ENCODE peak calls at places on chromosomes 6 and 20, in nine cellular contexts. One of them, this sample, is unnamed.

GRCh38 chr6:75852721-75853120 is 103.7 kb downstream of the MYO6 start:
- DNase-seq in T-helper 9 cell: no peak
- DNase-seq in thoracic aorta: no peak
- DNase-seq in activated CD4-positive, alpha-beta T cell treated with anti-CD3 and anti-CD28 coated beads, Interleukin-2, amount 50 U/mL, for 1 hour: no peak
- DNase-seq in A549: peak
- DNase-seq in ELR: peak
- DNase-seq in dorsolateral prefrontal cortex: no peak
- DNase-seq in HT1080: no peak
- DNase-seq in endodermal cell: no peak
- DNase-seq in this sample: peak

GRCh38 chr6:119985952-119986736 is 636.6 kb upstream of the MAN1A1 start:
- DNase-seq in T-helper 9 cell: no peak
- DNase-seq in thoracic aorta: no peak
- DNase-seq in activated CD4-positive, alpha-beta T cell treated with anti-CD3 and anti-CD28 coated beads, Interleukin-2, amount 50 U/mL, for 1 hour: no peak
- DNase-seq in A549: no peak
- DNase-seq in ELR: no peak
- DNase-seq in dorsolateral prefrontal cortex: no peak
- DNase-seq in HT1080: peak
- DNase-seq in endodermal cell: no peak
- DNase-seq in this sample: no peak

GRCh38 chr20:44943828-44944227 is 16.4 kb downstream of the TOMM34 start:
- DNase-seq in T-helper 9 cell: no peak
- DNase-seq in thoracic aorta: no peak
- DNase-seq in activated CD4-positive, alpha-beta T cell treated with anti-CD3 and anti-CD28 coated beads, Interleukin-2, amount 50 U/mL, for 1 hour: no peak
- DNase-seq in A549: no peak
- DNase-seq in ELR: no peak
- DNase-seq in dorsolateral prefrontal cortex: no peak
- DNase-seq in HT1080: no peak
- DNase-seq in endodermal cell: no peak
- DNase-seq in this sample: no peak

GRCh38 chr6:123604067-123604466 is 32.7 kb downstream of the TRDN start:
- DNase-seq in T-helper 9 cell: no peak
- DNase-seq in thoracic aorta: no peak
- DNase-seq in activated CD4-positive, alpha-beta T cell treated with anti-CD3 and anti-CD28 coated beads, Interleukin-2, amount 50 U/mL, for 1 hour: no peak
- DNase-seq in A549: no peak
- DNase-seq in ELR: peak
- DNase-seq in dorsolateral prefrontal cortex: no peak
- DNase-seq in HT1080: no peak
- DNase-seq in endodermal cell: no peak
- DNase-seq in this sample: no peak

GRCh38 chr20:38181207-38181693 is 16.2 kb upstream of the TGM2 start:
- DNase-seq in T-helper 9 cell: no peak
- DNase-seq in thoracic aorta: no peak
- DNase-seq in activated CD4-positive, alpha-beta T cell treated with anti-CD3 and anti-CD28 coated beads, Interleukin-2, amount 50 U/mL, for 1 hour: no peak
- DNase-seq in A549: no peak
- DNase-seq in ELR: peak
- DNase-seq in dorsolateral prefrontal cortex: no peak
- DNase-seq in HT1080: no peak
- DNase-seq in endodermal cell: no peak
- DNase-seq in this sample: no peak

GRCh38 chr6:106085984-106086832 is at the start of gene PRDM1:
- DNase-seq in T-helper 9 cell: peak
- DNase-seq in thoracic aorta: no peak
- DNase-seq in activated CD4-positive, alpha-beta T cell treated with anti-CD3 and anti-CD28 coated beads, Interleukin-2, amount 50 U/mL, for 1 hour: peak
- DNase-seq in A549: peak
- DNase-seq in ELR: peak
- DNase-seq in dorsolateral prefrontal cortex: peak
- DNase-seq in HT1080: peak
- DNase-seq in endodermal cell: peak
- DNase-seq in this sample: no peak

GRCh38 chr6:11251553-11252358 is 19.3 kb upstream of the NEDD9 start:
- DNase-seq in T-helper 9 cell: no peak
- DNase-seq in thoracic aorta: peak
- DNase-seq in activated CD4-positive, alpha-beta T cell treated with anti-CD3 and anti-CD28 coated beads, Interleukin-2, amount 50 U/mL, for 1 hour: no peak
- DNase-seq in A549: no peak
- DNase-seq in ELR: peak
- DNase-seq in dorsolateral prefrontal cortex: peak
- DNase-seq in HT1080: peak
- DNase-seq in endodermal cell: no peak
- DNase-seq in this sample: peak

GRCh38 chr20:50277460-50278376 is 87.1 kb downstream of the CEBPB start:
- DNase-seq in T-helper 9 cell: no peak
- DNase-seq in thoracic aorta: no peak
- DNase-seq in activated CD4-positive, alpha-beta T cell treated with anti-CD3 and anti-CD28 coated beads, Interleukin-2, amount 50 U/mL, for 1 hour: no peak
- DNase-seq in A549: no peak
- DNase-seq in ELR: no peak
- DNase-seq in dorsolateral prefrontal cortex: no peak
- DNase-seq in HT1080: no peak
- DNase-seq in endodermal cell: no peak
- DNase-seq in this sample: no peak

GRCh38 chr6:84224251-84224650 is 3.2 kb downstream of the CEP162 start:
- DNase-seq in T-helper 9 cell: no peak
- DNase-seq in thoracic aorta: no peak
- DNase-seq in activated CD4-positive, alpha-beta T cell treated with anti-CD3 and anti-CD28 coated beads, Interleukin-2, amount 50 U/mL, for 1 hour: no peak
- DNase-seq in A549: no peak
- DNase-seq in ELR: no peak
- DNase-seq in dorsolateral prefrontal cortex: no peak
- DNase-seq in HT1080: no peak
- DNase-seq in endodermal cell: no peak
- DNase-seq in this sample: no peak

GRCh38 chr20:58878399-58878798 is 25.9 kb downstream of the GNAS start:
- DNase-seq in T-helper 9 cell: no peak
- DNase-seq in thoracic aorta: no peak
- DNase-seq in activated CD4-positive, alpha-beta T cell treated with anti-CD3 and anti-CD28 coated beads, Interleukin-2, amount 50 U/mL, for 1 hour: no peak
- DNase-seq in A549: no peak
- DNase-seq in ELR: no peak
- DNase-seq in dorsolateral prefrontal cortex: no peak
- DNase-seq in HT1080: no peak
- DNase-seq in endodermal cell: no peak
- DNase-seq in this sample: no peak

GRCh38 chr6:4660377-4661321 is 115.6 kb upstream of the CDYL start:
- DNase-seq in T-helper 9 cell: no peak
- DNase-seq in thoracic aorta: peak
- DNase-seq in activated CD4-positive, alpha-beta T cell treated with anti-CD3 and anti-CD28 coated beads, Interleukin-2, amount 50 U/mL, for 1 hour: no peak
- DNase-seq in A549: no peak
- DNase-seq in ELR: no peak
- DNase-seq in dorsolateral prefrontal cortex: no peak
- DNase-seq in HT1080: no peak
- DNase-seq in endodermal cell: no peak
- DNase-seq in this sample: no peak

GRCh38 chr6:130824978-130825694 is 2.1 kb upstream of the SMLR1 start:
- DNase-seq in T-helper 9 cell: no peak
- DNase-seq in thoracic aorta: no peak
- DNase-seq in activated CD4-positive, alpha-beta T cell treated with anti-CD3 and anti-CD28 coated beads, Interleukin-2, amount 50 U/mL, for 1 hour: no peak
- DNase-seq in A549: no peak
- DNase-seq in ELR: no peak
- DNase-seq in dorsolateral prefrontal cortex: no peak
- DNase-seq in HT1080: no peak
- DNase-seq in endodermal cell: no peak
- DNase-seq in this sample: no peak

GRCh38 chr20:12570371-12570770 is 438.4 kb upstream of the SPTLC3 start:
- DNase-seq in T-helper 9 cell: no peak
- DNase-seq in thoracic aorta: no peak
- DNase-seq in activated CD4-positive, alpha-beta T cell treated with anti-CD3 and anti-CD28 coated beads, Interleukin-2, amount 50 U/mL, for 1 hour: no peak
- DNase-seq in A549: peak
- DNase-seq in ELR: peak
- DNase-seq in dorsolateral prefrontal cortex: no peak
- DNase-seq in HT1080: peak
- DNase-seq in endodermal cell: peak
- DNase-seq in this sample: peak

GRCh38 chr20:62815066-62815991 is 1.5 kb upstream of the COL9A3 start:
- DNase-seq in T-helper 9 cell: no peak
- DNase-seq in thoracic aorta: no peak
- DNase-seq in activated CD4-positive, alpha-beta T cell treated with anti-CD3 and anti-CD28 coated beads, Interleukin-2, amount 50 U/mL, for 1 hour: no peak
- DNase-seq in A549: no peak
- DNase-seq in ELR: peak
- DNase-seq in dorsolateral prefrontal cortex: no peak
- DNase-seq in HT1080: peak
- DNase-seq in endodermal cell: peak
- DNase-seq in this sample: no peak

GRCh38 chr20:967796-968742 is 34.0 kb downstream of the RSPO4 start:
- DNase-seq in T-helper 9 cell: no peak
- DNase-seq in thoracic aorta: no peak
- DNase-seq in activated CD4-positive, alpha-beta T cell treated with anti-CD3 and anti-CD28 coated beads, Interleukin-2, amount 50 U/mL, for 1 hour: no peak
- DNase-seq in A549: peak
- DNase-seq in ELR: peak
- DNase-seq in dorsolateral prefrontal cortex: no peak
- DNase-seq in HT1080: peak
- DNase-seq in endodermal cell: peak
- DNase-seq in this sample: peak

GRCh38 chr6:36345681-36346417 is 9.2 kb upstream of the BNIP5 start:
- DNase-seq in T-helper 9 cell: no peak
- DNase-seq in thoracic aorta: no peak
- DNase-seq in activated CD4-positive, alpha-beta T cell treated with anti-CD3 and anti-CD28 coated beads, Interleukin-2, amount 50 U/mL, for 1 hour: no peak
- DNase-seq in A549: no peak
- DNase-seq in ELR: no peak
- DNase-seq in dorsolateral prefrontal cortex: no peak
- DNase-seq in HT1080: no peak
- DNase-seq in endodermal cell: peak
- DNase-seq in this sample: no peak

GRCh38 chr6:128498244-128498643 is 22.2 kb downstream of the PTPRK start:
- DNase-seq in T-helper 9 cell: no peak
- DNase-seq in thoracic aorta: no peak
- DNase-seq in activated CD4-positive, alpha-beta T cell treated with anti-CD3 and anti-CD28 coated beads, Interleukin-2, amount 50 U/mL, for 1 hour: no peak
- DNase-seq in A549: no peak
- DNase-seq in ELR: no peak
- DNase-seq in dorsolateral prefrontal cortex: no peak
- DNase-seq in HT1080: no peak
- DNase-seq in endodermal cell: no peak
- DNase-seq in this sample: no peak

GRCh38 chr6:108166664-108167448 is 1.0 kb downstream of the NR2E1 start:
- DNase-seq in T-helper 9 cell: no peak
- DNase-seq in thoracic aorta: no peak
- DNase-seq in activated CD4-positive, alpha-beta T cell treated with anti-CD3 and anti-CD28 coated beads, Interleukin-2, amount 50 U/mL, for 1 hour: no peak
- DNase-seq in A549: no peak
- DNase-seq in ELR: no peak
- DNase-seq in dorsolateral prefrontal cortex: no peak
- DNase-seq in HT1080: no peak
- DNase-seq in endodermal cell: peak
- DNase-seq in this sample: no peak

GRCh38 chr20:33022733-33023438 is 8.6 kb upstream of the BPIFB6 start:
- DNase-seq in T-helper 9 cell: no peak
- DNase-seq in thoracic aorta: no peak
- DNase-seq in activated CD4-positive, alpha-beta T cell treated with anti-CD3 and anti-CD28 coated beads, Interleukin-2, amount 50 U/mL, for 1 hour: no peak
- DNase-seq in A549: no peak
- DNase-seq in ELR: no peak
- DNase-seq in dorsolateral prefrontal cortex: no peak
- DNase-seq in HT1080: no peak
- DNase-seq in endodermal cell: no peak
- DNase-seq in this sample: no peak

GRCh38 chr6:110537208-110538123 is 61.1 kb upstream of the SLC22A16 start:
- DNase-seq in T-helper 9 cell: no peak
- DNase-seq in thoracic aorta: no peak
- DNase-seq in activated CD4-positive, alpha-beta T cell treated with anti-CD3 and anti-CD28 coated beads, Interleukin-2, amount 50 U/mL, for 1 hour: no peak
- DNase-seq in A549: peak
- DNase-seq in ELR: peak
- DNase-seq in dorsolateral prefrontal cortex: no peak
- DNase-seq in HT1080: peak
- DNase-seq in endodermal cell: no peak
- DNase-seq in this sample: peak

GRCh38 chr6:10441004-10441654 is 26.3 kb upstream of the TFAP2A start:
- DNase-seq in T-helper 9 cell: no peak
- DNase-seq in thoracic aorta: no peak
- DNase-seq in activated CD4-positive, alpha-beta T cell treated with anti-CD3 and anti-CD28 coated beads, Interleukin-2, amount 50 U/mL, for 1 hour: no peak
- DNase-seq in A549: peak
- DNase-seq in ELR: peak
- DNase-seq in dorsolateral prefrontal cortex: no peak
- DNase-seq in HT1080: peak
- DNase-seq in endodermal cell: peak
- DNase-seq in this sample: peak

GRCh38 chr6:25889877-25890853 is 16.1 kb upstream of the SLC17A3 start:
- DNase-seq in T-helper 9 cell: no peak
- DNase-seq in thoracic aorta: no peak
- DNase-seq in activated CD4-positive, alpha-beta T cell treated with anti-CD3 and anti-CD28 coated beads, Interleukin-2, amount 50 U/mL, for 1 hour: no peak
- DNase-seq in A549: peak
- DNase-seq in ELR: peak
- DNase-seq in dorsolateral prefrontal cortex: peak
- DNase-seq in HT1080: peak
- DNase-seq in endodermal cell: peak
- DNase-seq in this sample: peak

GRCh38 chr20:17343091-17343490 is 116.3 kb downstream of the PCSK2 start:
- DNase-seq in T-helper 9 cell: no peak
- DNase-seq in thoracic aorta: no peak
- DNase-seq in activated CD4-positive, alpha-beta T cell treated with anti-CD3 and anti-CD28 coated beads, Interleukin-2, amount 50 U/mL, for 1 hour: no peak
- DNase-seq in A549: no peak
- DNase-seq in ELR: no peak
- DNase-seq in dorsolateral prefrontal cortex: no peak
- DNase-seq in HT1080: no peak
- DNase-seq in endodermal cell: no peak
- DNase-seq in this sample: no peak

GRCh38 chr6:140366991-140367390 is 992.5 kb upstream of the CITED2 start:
- DNase-seq in T-helper 9 cell: no peak
- DNase-seq in thoracic aorta: no peak
- DNase-seq in activated CD4-positive, alpha-beta T cell treated with anti-CD3 and anti-CD28 coated beads, Interleukin-2, amount 50 U/mL, for 1 hour: no peak
- DNase-seq in A549: no peak
- DNase-seq in ELR: peak
- DNase-seq in dorsolateral prefrontal cortex: no peak
- DNase-seq in HT1080: peak
- DNase-seq in endodermal cell: no peak
- DNase-seq in this sample: peak